ENCODE peak calls at places on chromosomes 4 and X, in eight cellular contexts. One of them, this sample, is unnamed.

GRCh38 chr4:1371151-1371830 is 24.3 kb downstream of the UVSSA start:
- DNase-seq in H9: no peak
- DNase-seq in prostate gland: no peak
- DNase-seq in transverse colon: no peak
- DNase-seq in suprapubic skin: peak
- DNase-seq in caudate nucleus: no peak
- DNase-seq in SJSA1: no peak
- DNase-seq in OCI-LY7: no peak
- DNase-seq in this sample: no peak

GRCh38 chr4:93832097-93832496 is 3.5 kb downstream of the ATOH1 start:
- DNase-seq in caudate nucleus: no peak
- DNase-seq in prostate gland: no peak
- DNase-seq in H9: peak
- DNase-seq in OCI-LY7: no peak
- DNase-seq in suprapubic skin: no peak
- DNase-seq in SJSA1: no peak
- DNase-seq in transverse colon: peak
- DNase-seq in this sample: no peak

GRCh38 chrX:136475236-136475635 is 12.5 kb upstream of the BRS3 start:
- DNase-seq in OCI-LY7: no peak
- DNase-seq in transverse colon: no peak
- DNase-seq in SJSA1: no peak
- DNase-seq in prostate gland: no peak
- DNase-seq in H9: no peak
- DNase-seq in caudate nucleus: no peak
- DNase-seq in suprapubic skin: no peak
- DNase-seq in this sample: no peak

GRCh38 chr4:143234153-143234552 is 49.4 kb downstream of the USP38 start:
- DNase-seq in suprapubic skin: no peak
- DNase-seq in prostate gland: no peak
- DNase-seq in transverse colon: no peak
- DNase-seq in H9: no peak
- DNase-seq in SJSA1: no peak
- DNase-seq in OCI-LY7: no peak
- DNase-seq in caudate nucleus: no peak
- DNase-seq in this sample: no peak

GRCh38 chr4:161900110-161900509 is 263.7 kb downstream of the FSTL5 start:
- DNase-seq in transverse colon: no peak
- DNase-seq in H9: no peak
- DNase-seq in caudate nucleus: no peak
- DNase-seq in suprapubic skin: no peak
- DNase-seq in SJSA1: no peak
- DNase-seq in prostate gland: no peak
- DNase-seq in OCI-LY7: no peak
- DNase-seq in this sample: no peak

GRCh38 chrX:39560285-39560684 is 537.5 kb downstream of the BCOR start:
- DNase-seq in caudate nucleus: no peak
- DNase-seq in OCI-LY7: no peak
- DNase-seq in prostate gland: no peak
- DNase-seq in H9: no peak
- DNase-seq in SJSA1: no peak
- DNase-seq in suprapubic skin: no peak
- DNase-seq in transverse colon: no peak
- DNase-seq in this sample: no peak

GRCh38 chr4:48635310-48635709 is 144.8 kb downstream of the FRYL start:
- DNase-seq in H9: no peak
- DNase-seq in prostate gland: no peak
- DNase-seq in transverse colon: no peak
- DNase-seq in OCI-LY7: no peak
- DNase-seq in suprapubic skin: no peak
- DNase-seq in caudate nucleus: no peak
- DNase-seq in SJSA1: no peak
- DNase-seq in this sample: no peak

GRCh38 chrX:111041018-111041462 is 55.0 kb upstream of the PAK3 start:
- DNase-seq in suprapubic skin: no peak
- DNase-seq in prostate gland: no peak
- DNase-seq in OCI-LY7: no peak
- DNase-seq in transverse colon: no peak
- DNase-seq in SJSA1: peak
- DNase-seq in H9: no peak
- DNase-seq in caudate nucleus: no peak
- DNase-seq in this sample: no peak

GRCh38 chrX:146907391-146908240 is 93.1 kb upstream of the CXorf51A start:
- DNase-seq in OCI-LY7: no peak
- DNase-seq in SJSA1: peak
- DNase-seq in caudate nucleus: no peak
- DNase-seq in transverse colon: no peak
- DNase-seq in suprapubic skin: no peak
- DNase-seq in H9: no peak
- DNase-seq in prostate gland: no peak
- DNase-seq in this sample: no peak

GRCh38 chr4:88452941-88453340 is 4.0 kb upstream of the HERC5 start:
- DNase-seq in transverse colon: no peak
- DNase-seq in prostate gland: no peak
- DNase-seq in H9: no peak
- DNase-seq in OCI-LY7: no peak
- DNase-seq in caudate nucleus: no peak
- DNase-seq in SJSA1: no peak
- DNase-seq in suprapubic skin: no peak
- DNase-seq in this sample: no peak

GRCh38 chr4:173489514-173489913 is 40.5 kb downstream of the HAND2 start:
- DNase-seq in transverse colon: no peak
- DNase-seq in suprapubic skin: no peak
- DNase-seq in caudate nucleus: no peak
- DNase-seq in H9: no peak
- DNase-seq in OCI-LY7: no peak
- DNase-seq in SJSA1: peak
- DNase-seq in prostate gland: no peak
- DNase-seq in this sample: no peak

GRCh38 chrX:101918746-101919145 is 13.1 kb downstream of the ZMAT1 start:
- DNase-seq in SJSA1: no peak
- DNase-seq in transverse colon: no peak
- DNase-seq in H9: no peak
- DNase-seq in suprapubic skin: no peak
- DNase-seq in prostate gland: no peak
- DNase-seq in caudate nucleus: no peak
- DNase-seq in OCI-LY7: no peak
- DNase-seq in this sample: no peak

GRCh38 chr4:109231331-109231730 is 71.1 kb downstream of the COL25A1 start:
- DNase-seq in SJSA1: no peak
- DNase-seq in suprapubic skin: no peak
- DNase-seq in H9: no peak
- DNase-seq in caudate nucleus: no peak
- DNase-seq in OCI-LY7: no peak
- DNase-seq in transverse colon: no peak
- DNase-seq in prostate gland: no peak
- DNase-seq in this sample: no peak

GRCh38 chr4:120995611-120996010 is 73.1 kb upstream of the PRDM5 start:
- DNase-seq in prostate gland: no peak
- DNase-seq in transverse colon: no peak
- DNase-seq in suprapubic skin: no peak
- DNase-seq in H9: no peak
- DNase-seq in SJSA1: no peak
- DNase-seq in caudate nucleus: no peak
- DNase-seq in OCI-LY7: no peak
- DNase-seq in this sample: no peak

GRCh38 chrX:119008122-119008744 is 33.8 kb downstream of the LONRF3 start:
- DNase-seq in transverse colon: peak
- DNase-seq in SJSA1: no peak
- DNase-seq in prostate gland: peak
- DNase-seq in suprapubic skin: no peak
- DNase-seq in caudate nucleus: no peak
- DNase-seq in OCI-LY7: peak
- DNase-seq in H9: no peak
- DNase-seq in this sample: no peak

GRCh38 chrX:39950035-39950688 is 147.6 kb downstream of the BCOR start:
- DNase-seq in H9: no peak
- DNase-seq in caudate nucleus: no peak
- DNase-seq in transverse colon: no peak
- DNase-seq in prostate gland: no peak
- DNase-seq in suprapubic skin: no peak
- DNase-seq in OCI-LY7: peak
- DNase-seq in SJSA1: peak
- DNase-seq in this sample: no peak

GRCh38 chr4:185997287-185997686 is 71.7 kb upstream of the TLR3 start:
- DNase-seq in caudate nucleus: no peak
- DNase-seq in prostate gland: no peak
- DNase-seq in suprapubic skin: no peak
- DNase-seq in H9: no peak
- DNase-seq in transverse colon: no peak
- DNase-seq in OCI-LY7: no peak
- DNase-seq in SJSA1: no peak
- DNase-seq in this sample: no peak
- H3K27ac ChIP-seq in caudate nucleus: no peak
- H3K27ac ChIP-seq in prostate gland: no peak
- H3K27ac ChIP-seq in suprapubic skin: no peak
- H3K27ac ChIP-seq in H9: no peak
- H3K27ac ChIP-seq in transverse colon: no peak
- H3K27ac ChIP-seq in OCI-LY7: no peak
- H3K27ac ChIP-seq in SJSA1: no peak
- H3K27ac ChIP-seq in this sample: no peak

GRCh38 chr4:78324625-78325024 is 226.9 kb upstream of the ANXA3 start:
- DNase-seq in OCI-LY7: no peak
- DNase-seq in suprapubic skin: no peak
- DNase-seq in transverse colon: no peak
- DNase-seq in H9: no peak
- DNase-seq in caudate nucleus: no peak
- DNase-seq in SJSA1: no peak
- DNase-seq in prostate gland: no peak
- DNase-seq in this sample: no peak

GRCh38 chr4:78325244-78326187 is 226.1 kb upstream of the ANXA3 start:
- DNase-seq in OCI-LY7: no peak
- DNase-seq in H9: no peak
- DNase-seq in caudate nucleus: no peak
- DNase-seq in suprapubic skin: no peak
- DNase-seq in transverse colon: peak
- DNase-seq in SJSA1: no peak
- DNase-seq in prostate gland: no peak
- DNase-seq in this sample: no peak

GRCh38 chr4:78323439-78323838 is 228.1 kb upstream of the ANXA3 start:
- DNase-seq in SJSA1: no peak
- DNase-seq in suprapubic skin: no peak
- DNase-seq in OCI-LY7: no peak
- DNase-seq in prostate gland: no peak
- DNase-seq in transverse colon: no peak
- DNase-seq in caudate nucleus: no peak
- DNase-seq in H9: no peak
- DNase-seq in this sample: no peak

GRCh38 chr4:78322032-78322431 is 229.5 kb upstream of the ANXA3 start:
- DNase-seq in suprapubic skin: no peak
- DNase-seq in transverse colon: no peak
- DNase-seq in OCI-LY7: no peak
- DNase-seq in SJSA1: no peak
- DNase-seq in caudate nucleus: no peak
- DNase-seq in H9: no peak
- DNase-seq in prostate gland: no peak
- DNase-seq in this sample: no peak

GRCh38 chr4:78320353-78320935 is 231.1 kb upstream of the ANXA3 start:
- DNase-seq in H9: no peak
- DNase-seq in transverse colon: no peak
- DNase-seq in SJSA1: peak
- DNase-seq in prostate gland: no peak
- DNase-seq in caudate nucleus: no peak
- DNase-seq in OCI-LY7: peak
- DNase-seq in suprapubic skin: no peak
- DNase-seq in this sample: no peak
- H3K27ac ChIP-seq in H9: no peak
- H3K27ac ChIP-seq in transverse colon: no peak
- H3K27ac ChIP-seq in SJSA1: no peak
- H3K27ac ChIP-seq in prostate gland: no peak
- H3K27ac ChIP-seq in caudate nucleus: no peak
- H3K27ac ChIP-seq in OCI-LY7: no peak
- H3K27ac ChIP-seq in suprapubic skin: no peak
- H3K27ac ChIP-seq in this sample: no peak

GRCh38 chr4:38161208-38162113 is 201.3 kb downstream of the PTTG2 start:
- DNase-seq in SJSA1: no peak
- DNase-seq in caudate nucleus: no peak
- DNase-seq in H9: no peak
- DNase-seq in OCI-LY7: no peak
- DNase-seq in transverse colon: no peak
- DNase-seq in suprapubic skin: no peak
- DNase-seq in prostate gland: no peak
- DNase-seq in this sample: no peak
- H3K27ac ChIP-seq in SJSA1: peak
- H3K27ac ChIP-seq in caudate nucleus: no peak
- H3K27ac ChIP-seq in H9: no peak
- H3K27ac ChIP-seq in OCI-LY7: no peak
- H3K27ac ChIP-seq in transverse colon: peak
- H3K27ac ChIP-seq in suprapubic skin: peak
- H3K27ac ChIP-seq in prostate gland: no peak
- H3K27ac ChIP-seq in this sample: no peak

GRCh38 chrX:53440631-53441517 is 6.7 kb upstream of the HSD17B10 start:
- DNase-seq in suprapubic skin: peak
- DNase-seq in H9: peak
- DNase-seq in OCI-LY7: no peak
- DNase-seq in caudate nucleus: no peak
- DNase-seq in SJSA1: peak
- DNase-seq in prostate gland: peak
- DNase-seq in transverse colon: peak
- DNase-seq in this sample: no peak
- H3K27ac ChIP-seq in suprapubic skin: peak
- H3K27ac ChIP-seq in H9: no peak
- H3K27ac ChIP-seq in OCI-LY7: no peak
- H3K27ac ChIP-seq in caudate nucleus: peak
- H3K27ac ChIP-seq in SJSA1: peak
- H3K27ac ChIP-seq in prostate gland: peak
- H3K27ac ChIP-seq in transverse colon: peak
- H3K27ac ChIP-seq in this sample: no peak

DNA sequence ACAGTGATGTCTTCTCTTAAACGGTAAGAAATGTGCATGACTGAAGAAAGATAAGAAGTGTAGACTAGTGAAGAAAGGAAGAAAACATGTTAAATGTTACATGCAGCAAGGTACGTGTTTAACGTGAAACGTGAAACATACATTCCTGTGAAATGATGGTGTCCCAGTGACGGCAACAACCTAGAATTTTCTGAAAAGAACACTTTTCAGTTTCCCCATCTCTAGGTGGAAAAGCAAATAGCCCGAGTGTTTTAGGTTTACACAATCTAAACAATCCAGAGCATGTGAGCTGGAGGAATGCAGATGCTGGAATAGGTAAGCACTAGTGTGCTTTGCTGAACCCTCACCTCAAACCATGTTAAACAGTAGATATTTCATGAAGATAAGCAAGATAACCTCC is 60.7 kb downstream of the CLNK start:
- DNase-seq in prostate gland: no peak
- DNase-seq in suprapubic skin: no peak
- DNase-seq in transverse colon: no peak
- DNase-seq in OCI-LY7: no peak
- DNase-seq in caudate nucleus: no peak
- DNase-seq in H9: no peak
- DNase-seq in SJSA1: no peak
- DNase-seq in this sample: no peak
- H3K27ac ChIP-seq in prostate gland: no peak
- H3K27ac ChIP-seq in suprapubic skin: no peak
- H3K27ac ChIP-seq in transverse colon: no peak
- H3K27ac ChIP-seq in OCI-LY7: no peak
- H3K27ac ChIP-seq in caudate nucleus: no peak
- H3K27ac ChIP-seq in H9: no peak
- H3K27ac ChIP-seq in SJSA1: no peak
- H3K27ac ChIP-seq in this sample: no peak

This sample was measured in substantia nigra.